ENCODE peak calls at places on chromosomes 6 and 20, in six cellular contexts. U, G, W, F, D and L are unnamed samples. For H3K4me1, the result is how much of the 10 kb centered on the place peaks cover.

GRCh38 chr20:59149678-59150504 is 13.7 kb upstream of the ZNF831 start:
- DNase-seq in U (no peak), D (no peak), W (no peak), F (no peak), G (no peak), L (no peak)

GRCh38 chr6:111306104-111306888 is 176.7 kb downstream of the REV3L start:
- DNase-seq in F (no peak), D (no peak), W (no peak), U (no peak), G (no peak), L (no peak)

GRCh38 chr20:34543457-34544056 is 15.0 kb upstream of the MAP1LC3A start:
- DNase-seq in U (no peak), G (no peak), W (no peak), D (no peak), F (no peak), L (no peak)

GRCh38 chr6:88165877-88166492 is at the start of gene CNR1:
- DNase-seq in D (peak), W (peak), G (peak), U (peak), F (no peak), L (peak)

GRCh38 chr20:8903655-8904605 is 165.0 kb upstream of the PLCB4 start:
- DNase-seq in G (no peak), F (no peak), D (no peak), W (no peak), U (no peak), L (no peak)

GRCh38 chr20:63290677-63291472 is 2.1 kb upstream of the COL20A1 start:
- DNase-seq in W (peak), F (peak), U (no peak), D (peak), G (peak), L (peak)

GRCh38 chr20:62838511-62838910 is 21.7 kb downstream of the COL9A3 start:
- DNase-seq in F (no peak), G (no peak), W (no peak), U (no peak), D (no peak), L (no peak)

GRCh38 chr20:46172455-46172854 is 54.3 kb downstream of the CD40 start:
- DNase-seq in G (no peak), F (no peak), W (no peak), U (no peak), D (no peak), L (no peak)

GRCh38 chr20:49969946-49970345 is 12.8 kb upstream of the SNAI1 start:
- DNase-seq in U (no peak), W (no peak), F (no peak), G (no peak), D (no peak), L (no peak)

GRCh38 chr20:48166082-48166835 is 381.0 kb upstream of the SULF2 start:
- DNase-seq in U (no peak), D (no peak), W (no peak), G (no peak), F (no peak), L (no peak)

GRCh38 chr6:4805553-4806307 is 29.5 kb downstream of the CDYL start:
- DNase-seq in W (peak), G (no peak), D (peak), F (peak), U (no peak), L (peak)

GRCh38 chr6:91198588-91199255 is 611.9 kb upstream of the MAP3K7 start:
- DNase-seq in U (no peak), D (no peak), G (no peak), W (no peak), F (no peak), L (no peak)

GRCh38 chr6:34460796-34461507 is 4.9 kb upstream of the PACSIN1 start:
- DNase-seq in F (no peak), U (no peak), G (no peak), W (no peak), D (no peak), L (no peak)

GRCh38 chr6:132405143-132405915 is 4.1 kb upstream of the MOXD1 start:
- DNase-seq in G (no peak), F (no peak), U (no peak), W (no peak), D (no peak), L (no peak)

GRCh38 chr6:62345446-62345845 is 59.4 kb upstream of the KHDRBS2 start:
- DNase-seq in G (no peak), D (no peak), F (no peak), W (no peak), U (no peak), L (no peak)

GRCh38 chr6:167676000-167676665 is 150.6 kb upstream of the AFDN start:
- DNase-seq in W (peak), U (no peak), G (no peak), F (no peak), D (no peak), L (peak)

GRCh38 chr20:5786930-5787826 is 37.0 kb downstream of the SHLD1 start:
- DNase-seq in D (no peak), W (no peak), U (peak), G (no peak), F (no peak), L (no peak)

GRCh38 chr6:32967151-32968091 is 973 bp upstream of the BRD2 start:
- DNase-seq in W (no peak), F (peak), D (no peak), G (no peak), U (peak), L (no peak)

GRCh38 chr6:157226026-157226639 is 97.2 kb downstream of the TMEM242 start:
- DNase-seq in G (peak), W (no peak), D (no peak), F (no peak), U (peak), L (no peak)

GRCh38 chr20:11799131-11799800 is 118.4 kb upstream of the BTBD3 start:
- DNase-seq in G (no peak), W (peak), F (no peak), U (no peak), D (no peak), L (no peak)

GRCh38 chr6:124487778-124488431 is 474.3 kb upstream of the RNF217 start:
- DNase-seq in W (no peak), D (no peak), U (no peak), G (no peak), F (no peak), L (no peak)

GRCh38 chr6:46651766-46652165 is 852 bp downstream of the CYP39A1 start:
- DNase-seq in D (no peak), W (no peak), U (no peak), G (no peak), F (no peak), L (no peak)

GRCh38 chr6:132132911-132133639 is 181.9 kb upstream of the CCN2 start:
- DNase-seq in G (no peak), D (no peak), F (no peak), U (no peak), W (no peak), L (no peak)

DNA sequence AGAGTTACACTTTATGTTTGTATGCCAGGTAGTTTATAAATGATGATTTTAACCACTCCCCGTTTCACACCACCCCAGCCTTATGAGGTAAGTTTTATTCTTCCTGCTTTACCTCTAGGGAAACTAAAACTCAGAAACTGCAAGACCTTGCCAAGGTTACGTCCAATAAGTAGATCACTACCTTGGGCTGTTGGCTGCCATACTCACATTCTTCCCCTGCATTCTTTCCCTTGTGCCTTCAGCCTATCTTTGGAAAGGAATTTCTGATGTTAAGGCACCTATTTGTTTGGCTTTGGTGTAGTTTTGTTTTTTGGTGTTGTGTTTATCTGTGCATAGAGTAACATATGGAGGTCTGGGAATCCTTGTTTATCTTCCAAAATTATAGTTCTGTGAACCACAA is 122.1 kb downstream of the UST start:
- DNase-seq in F (no peak), U (no peak), W (no peak), G (no peak), D (no peak), L (no peak)
- TF ChIP-seq POLR2A in F (no peak), U (no peak), W (no peak), G (no peak), D (no peak), L (no peak)

GRCh38 chr20:10661261-10661660 is 12.5 kb downstream of the JAG1 start:
- DNase-seq in U (no peak), D (no peak), W (no peak), F (no peak), G (no peak), L (no peak)

GRCh38 chr20:10662151-10662550 is 11.6 kb downstream of the JAG1 start:
- DNase-seq in W (no peak), U (no peak), D (no peak), G (no peak), F (no peak), L (no peak)

GRCh38 chr20:10665027-10665561 is 8.7 kb downstream of the JAG1 start:
- DNase-seq in U (no peak), D (no peak), G (no peak), F (no peak), W (no peak), L (no peak)

GRCh38 chr20:10660661-10661060 is 13.1 kb downstream of the JAG1 start:
- DNase-seq in D (no peak), U (no peak), G (no peak), W (no peak), F (no peak), L (no peak)

GRCh38 chr20:10662661-10663458 is 10.9 kb downstream of the JAG1 start:
- DNase-seq in F (no peak), W (no peak), G (no peak), D (no peak), U (no peak), L (peak)
- H3K4me1 ChIP-seq in F (under half), W (half or more), G (half or more), D (half or more), U (half or more), L (under half)

GRCh38 chr6:39281312-39281980 is 32.8 kb downstream of the KCNK17 start:
- DNase-seq in G (no peak), W (no peak), U (no peak), D (no peak), F (no peak), L (peak)
- TF ChIP-seq POLR2A in G (no peak), W (no peak), U (no peak), D (no peak), F (no peak), L (peak)

GRCh38 chr20:61807426-61808160 is 258.1 kb downstream of the TAF4 start:
- DNase-seq in F (no peak), G (peak), U (no peak), W (no peak), D (no peak), L (no peak)
- H3K4me1 ChIP-seq in F (under half), G (under half), U (under half), W (under half), D (under half), L (under half)

GRCh38 chr6:134954272-134954990 is 4.5 kb upstream of the ALDH8A1 start:
- DNase-seq in F (no peak), D (no peak), U (no peak), W (no peak), G (no peak), L (no peak)

GRCh38 chr6:134948708-134949107 is 1.2 kb downstream of the ALDH8A1 start:
- DNase-seq in F (no peak), U (no peak), W (no peak), G (no peak), D (no peak), L (no peak)

GRCh38 chr6:134949927-134950326 is at the start of gene ALDH8A1:
- DNase-seq in G (no peak), F (no peak), U (no peak), D (no peak), W (no peak), L (peak)

GRCh38 chr6:134950482-134950881 is 581 bp upstream of the ALDH8A1 start:
- DNase-seq in F (no peak), D (no peak), U (no peak), G (no peak), W (no peak), L (no peak)

GRCh38 chr6:134951494-134952263 is 1.8 kb upstream of the ALDH8A1 start:
- DNase-seq in U (no peak), W (no peak), G (no peak), F (no peak), D (no peak), L (peak)
- TF ChIP-seq POLR2A in U (no peak), W (no peak), G (no peak), F (no peak), D (no peak), L (no peak)

DNA sequence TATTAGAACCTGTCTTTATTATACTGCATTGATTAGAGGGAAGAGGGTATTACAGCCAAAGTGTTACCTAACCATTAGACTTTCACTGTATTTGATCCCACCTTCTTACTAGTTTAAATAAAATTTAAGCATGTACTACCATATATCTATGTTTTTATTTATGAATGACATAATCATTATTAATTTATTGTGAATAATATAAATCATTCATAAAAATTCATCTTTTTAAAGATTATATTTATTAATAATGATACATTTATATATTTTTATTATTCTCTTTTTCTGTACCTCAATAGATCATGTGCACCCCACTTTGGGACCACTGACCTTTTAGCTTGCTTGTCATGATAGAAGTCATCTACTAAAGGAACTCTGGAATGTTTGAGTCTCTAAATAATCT is 223.5 kb upstream of the MARCKS start:
- DNase-seq in W (no peak), F (no peak), U (no peak), G (no peak), D (no peak), L (no peak)
- H3K4me1 ChIP-seq in W (half or more), F (under half), U (under half), G (under half), D (half or more), L (under half)

DNA sequence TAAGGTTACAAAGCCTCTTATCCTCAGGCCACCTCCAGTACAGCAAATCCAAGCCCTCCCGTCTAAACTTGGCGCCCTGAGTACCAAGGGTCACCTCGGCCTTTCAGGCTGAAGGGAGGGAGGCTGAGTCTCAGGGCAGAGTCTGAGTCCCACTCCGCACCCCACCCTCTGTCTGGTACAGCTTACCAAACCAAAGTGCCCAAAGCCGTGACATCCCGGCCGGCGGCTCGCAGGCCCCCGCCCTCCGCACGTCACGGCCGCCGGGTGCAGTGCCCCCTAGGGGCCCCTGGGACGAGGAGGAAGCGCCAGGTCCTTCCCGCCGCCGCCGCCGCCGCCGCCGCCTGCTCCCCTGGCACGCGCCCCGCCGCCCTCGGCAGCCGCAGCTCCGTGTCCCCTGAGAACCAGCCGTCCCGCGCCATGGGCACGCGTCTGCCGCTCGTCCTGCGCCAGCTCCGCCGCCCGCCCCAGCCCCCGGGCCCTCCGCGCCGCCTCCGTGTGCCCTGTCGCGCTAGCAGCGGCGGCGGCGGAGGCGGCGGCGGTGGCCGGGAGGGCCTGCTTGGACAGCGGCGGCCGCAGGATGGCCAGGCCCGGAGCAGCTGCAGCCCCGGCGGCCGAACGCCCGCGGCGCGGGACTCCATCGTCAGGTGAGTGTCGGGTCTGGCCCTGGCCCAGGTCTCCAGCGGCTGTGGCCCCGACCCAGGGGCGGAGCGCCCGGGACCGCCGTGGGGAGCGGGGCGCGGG is at the start of gene MTHFD1L:
- DNase-seq in F (peak), G (peak), D (peak), W (peak), U (peak), L (peak)
- TF ChIP-seq POLR2A in F (peak), G (no peak), D (peak), W (no peak), U (peak), L (peak)